ENCODE peak calls at places on chromosomes 11 and 22, in four cellular contexts. V is heart left ventricle; M is CD4-positive, CD25-positive, alpha-beta regulatory T cell; J is HCT116. G is an unnamed sample.

GRCh38 chr22:19105867-19106802 is 16.1 kb downstream of the DGCR2 start:
- ATAC-seq in V (peak), M (peak), J (peak), G (no peak)

GRCh38 chr22:38566726-38567504 is 3.1 kb downstream of the DMC1 start:
- ATAC-seq in V (no peak), M (no peak), J (no peak), G (no peak)

GRCh38 chr22:48444320-48445112 is 1383.2 kb downstream of the BRD1 start:
- ATAC-seq in V (no peak), M (peak), J (no peak), G (no peak)

GRCh38 chr22:42955087-42955630 is 59.8 kb downstream of the PACSIN2 start:
- ATAC-seq in V (no peak), M (no peak), J (no peak), G (no peak)

GRCh38 chr22:42277988-42278776 is 7.7 kb upstream of the TCF20 start:
- ATAC-seq in V (peak), M (no peak), J (no peak), G (no peak)

GRCh38 chr11:12448131-12448939 is 71.0 kb downstream of the PARVA start:
- ATAC-seq in V (peak), M (no peak), J (no peak), G (peak)

GRCh38 chr11:7520011-7520942 is 6.5 kb downstream of the PPFIBP2 start:
- ATAC-seq in V (no peak), M (no peak), J (no peak), G (no peak)

GRCh38 chr22:28822930-28823481 is 22.6 kb upstream of the XBP1 start:
- ATAC-seq in V (no peak), M (peak), J (no peak), G (no peak)

GRCh38 chr22:42960146-42960509 is 54.8 kb downstream of the PACSIN2 start:
- ATAC-seq in V (peak), M (no peak), J (no peak), G (no peak)

GRCh38 chr11:119850822-119851409 is 121.9 kb upstream of the NECTIN1 start:
- ATAC-seq in V (no peak), M (no peak), J (no peak), G (no peak)

GRCh38 chr11:103480421-103480820 is 371.2 kb downstream of the DYNC2H1 start:
- ATAC-seq in V (no peak), M (no peak), J (no peak), G (no peak)

DNA sequence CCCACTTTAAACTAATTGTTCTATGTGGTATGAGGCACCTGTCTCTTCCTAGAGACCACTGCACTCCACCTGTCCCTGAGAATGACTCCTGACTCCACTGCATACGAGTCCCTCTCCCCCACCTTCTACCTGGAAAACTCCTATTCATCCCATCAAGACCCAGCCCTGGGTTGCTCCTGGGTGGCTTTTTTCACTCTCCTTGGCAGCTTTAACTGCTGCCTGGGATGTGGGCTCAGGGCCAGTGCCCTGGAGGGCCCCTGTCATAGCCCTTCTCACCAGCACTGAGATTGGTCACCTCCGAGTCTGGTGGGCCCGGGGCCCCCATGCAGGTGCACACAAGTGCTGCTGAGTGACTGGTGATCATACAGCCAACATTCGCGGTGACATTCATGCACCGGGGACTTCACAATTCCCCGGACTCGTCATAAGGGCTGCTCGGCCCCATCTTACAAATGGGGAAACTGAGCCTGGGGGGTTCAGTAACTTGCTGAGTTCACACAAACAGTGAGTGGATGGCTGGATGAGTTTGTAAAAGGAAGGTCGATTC is 25.9 kb upstream of the TOLLIP start:
- ATAC-seq in V (no peak), M (no peak), J (no peak), G (no peak)
- H3K4me3 ChIP-seq in V (no peak), M (peak), J (no peak), G (peak)

GRCh38 chr11:61579398-61580291 is 1.2 kb downstream of the SYT7 start:
- ATAC-seq in V (no peak), M (no peak), J (no peak), G (no peak)
- H3K4me3 ChIP-seq in V (peak), M (no peak), J (peak), G (peak)

GRCh38 chr11:126588630-126589491 is 233.4 kb downstream of the ST3GAL4 start:
- ATAC-seq in V (no peak), M (no peak), J (no peak), G (no peak)

GRCh38 chr11:126584028-126584427 is 228.5 kb downstream of the ST3GAL4 start:
- ATAC-seq in V (no peak), M (no peak), J (no peak), G (no peak)

GRCh38 chr11:126583594-126583993 is 228.1 kb downstream of the ST3GAL4 start:
- ATAC-seq in V (no peak), M (no peak), J (no peak), G (no peak)

GRCh38 chr11:126585388-126586302 is 230.2 kb downstream of the ST3GAL4 start:
- ATAC-seq in V (peak), M (no peak), J (no peak), G (peak)

DNA sequence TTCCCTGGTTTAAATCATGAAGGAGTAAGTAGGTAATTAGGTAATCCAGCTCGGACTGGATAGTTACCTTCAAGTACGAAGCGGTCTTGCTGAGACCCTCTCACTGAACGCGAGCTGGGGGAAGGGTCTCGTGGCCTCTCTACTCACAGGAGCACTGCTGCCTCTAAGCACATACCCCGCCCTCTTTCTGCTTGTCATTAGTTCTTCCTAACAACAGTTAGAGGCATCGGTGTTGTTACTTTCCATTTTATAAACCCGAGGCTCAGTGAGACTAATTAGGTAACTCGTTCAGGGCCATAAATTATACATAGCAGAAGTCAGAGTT is 230.8 kb downstream of the ST3GAL4 start:
- ATAC-seq in V (no peak), M (no peak), J (no peak), G (no peak)
- H3K4me3 ChIP-seq in V (no peak), M (no peak), J (no peak), G (peak)

GRCh38 chr11:72752088-72752914 is at the start of gene ARAP1:
- ATAC-seq in V (peak), M (peak), J (peak), G (peak)
- H3K4me3 ChIP-seq in V (peak), M (peak), J (peak), G (peak)

GRCh38 chr22:25091449-25091848 is 108.2 kb upstream of the CRYBB3 start:
- ATAC-seq in V (no peak), M (no peak), J (no peak), G (no peak)
- H3K4me3 ChIP-seq in V (no peak), M (no peak), J (no peak), G (no peak)